ENCODE peak calls at places on chromosomes 16 and 17, in seven cellular contexts. U, H, G, L, Q, V and O are unnamed samples.

GRCh38 chr16:1102921-1103648 is 7.0 kb upstream of the C1QTNF8 start:
- DNase-seq in L (no peak), H (no peak), U (peak), V (no peak), Q (peak), G (no peak), O (no peak)

GRCh38 chr16:83354015-83354414 is 453.8 kb upstream of the HSBP1 start:
- DNase-seq in H (no peak), L (no peak), G (no peak), U (no peak), V (no peak), Q (no peak), O (no peak)

GRCh38 chr17:45230787-45231480 is 9.2 kb downstream of the FMNL1 start:
- DNase-seq in L (no peak), G (no peak), U (no peak), V (no peak), H (peak), Q (no peak), O (no peak)

GRCh38 chr17:62140836-62141235 is 75.8 kb upstream of the MED13 start:
- DNase-seq in U (no peak), V (no peak), H (peak), L (no peak), G (no peak), Q (no peak), O (no peak)

GRCh38 chr17:55420776-55421178 is 858 bp downstream of the MMD start:
- DNase-seq in U (peak), H (no peak), G (no peak), Q (peak), L (no peak), V (no peak), O (no peak)

GRCh38 chr16:55435387-55435786 is 43.6 kb upstream of the MMP2 start:
- DNase-seq in V (no peak), Q (peak), G (no peak), H (no peak), U (no peak), L (no peak), O (no peak)

GRCh38 chr17:32355649-32356377 is 5.9 kb downstream of the ZNF207 start:
- DNase-seq in H (no peak), U (no peak), V (no peak), Q (no peak), L (no peak), G (no peak), O (no peak)

GRCh38 chr16:1416521-1416941 is 2.0 kb upstream of the UNKL start:
- DNase-seq in L (no peak), V (no peak), G (no peak), U (no peak), H (no peak), Q (no peak), O (no peak)

GRCh38 chr17:39699818-39700147 is at the start of gene ERBB2:
- DNase-seq in U (peak), G (peak), H (peak), Q (no peak), V (no peak), L (no peak), O (peak)

GRCh38 chr17:57396515-57396921 is 140.2 kb downstream of the MSI2 start:
- DNase-seq in H (no peak), L (no peak), G (no peak), V (no peak), Q (no peak), U (no peak), O (no peak)

GRCh38 chr17:38922538-38923291 is 2.7 kb upstream of the LASP1NB start:
- DNase-seq in G (no peak), V (no peak), U (no peak), L (no peak), H (peak), Q (peak), O (no peak)

GRCh38 chr16:66578596-66579531 is at the start of gene CMTM2:
- DNase-seq in V (no peak), Q (no peak), H (no peak), L (no peak), G (no peak), U (no peak), O (no peak)

GRCh38 chr16:27982184-27982583 is 81.3 kb downstream of the GSG1L start:
- DNase-seq in L (no peak), V (no peak), Q (peak), G (no peak), H (no peak), U (no peak), O (peak)

GRCh38 chr17:49035470-49036269 is 38.5 kb downstream of the IGF2BP1 start:
- DNase-seq in U (peak), V (no peak), H (peak), G (no peak), Q (peak), L (no peak), O (peak)

GRCh38 chr16:90072442-90073105 is 4.6 kb downstream of the PRDM7 start:
- DNase-seq in U (no peak), Q (no peak), G (no peak), H (peak), V (no peak), L (no peak), O (no peak)

GRCh38 chr16:3755249-3755648 is 37.9 kb upstream of the TRAP1 start:
- DNase-seq in H (no peak), U (no peak), V (no peak), Q (no peak), G (no peak), L (no peak), O (no peak)

GRCh38 chr17:66383353-66383752 is 80.9 kb downstream of the PRKCA start:
- DNase-seq in Q (no peak), V (no peak), H (peak), G (no peak), U (no peak), L (no peak), O (no peak)

GRCh38 chr16:45454-45853 is 8.0 kb downstream of the POLR3K start:
- DNase-seq in G (peak), V (no peak), H (no peak), U (no peak), L (no peak), Q (no peak), O (no peak)

GRCh38 chr17:42347606-42348005 is 40.6 kb downstream of the STAT3 start:
- DNase-seq in U (no peak), G (no peak), V (no peak), H (no peak), Q (no peak), L (no peak), O (no peak)

GRCh38 chr16:73067671-73068545 is 20.0 kb upstream of the ZFHX3 start:
- DNase-seq in L (no peak), V (no peak), Q (no peak), G (no peak), H (no peak), U (no peak), O (no peak)

GRCh38 chr17:78783711-78784396 is 1.8 kb upstream of the CYTH1 start:
- DNase-seq in V (no peak), H (no peak), U (no peak), G (no peak), L (no peak), Q (peak), O (no peak)

GRCh38 chr17:62760059-62760887 is 47.8 kb downstream of the MARCHF10 start:
- DNase-seq in Q (no peak), L (no peak), G (no peak), V (no peak), U (no peak), H (peak), O (no peak)

GRCh38 chr17:46264456-46265198 is 30.3 kb upstream of the LRRC37A start:
- DNase-seq in L (no peak), Q (peak), G (peak), U (peak), H (peak), V (no peak), O (no peak)

GRCh38 chr16:66902648-66903543 is 15.8 kb downstream of the CDH16 start:
- DNase-seq in U (no peak), Q (no peak), V (no peak), L (no peak), G (no peak), H (no peak), O (no peak)

GRCh38 chr17:75631353-75631752 is 1.9 kb upstream of the SMIM5 start:
- DNase-seq in V (no peak), G (no peak), Q (no peak), U (no peak), H (no peak), L (no peak), O (no peak)

GRCh38 chr16:84184775-84185174 is 2.1 kb downstream of the TAF1C start:
- DNase-seq in Q (no peak), L (no peak), V (no peak), G (no peak), U (no peak), H (no peak), O (no peak)

GRCh38 chr17:21358682-21359482 is 17.3 kb upstream of the KCNJ12 start:
- DNase-seq in H (no peak), L (no peak), G (no peak), Q (no peak), V (no peak), U (no peak), O (no peak)

GRCh38 chr17:62627219-62627903 is at the start of gene MRC2:
- DNase-seq in Q (peak), G (no peak), U (peak), L (no peak), V (no peak), H (peak), O (peak)

GRCh38 chr16:10741844-10742243 is 1.8 kb upstream of the NUBP1 start:
- DNase-seq in V (no peak), Q (no peak), U (no peak), H (peak), L (no peak), G (no peak), O (no peak)

GRCh38 chr16:30028438-30029093 is 2.5 kb downstream of the TLCD3B start:
- DNase-seq in H (no peak), U (no peak), V (no peak), L (no peak), G (no peak), Q (peak), O (no peak)

GRCh38 chr17:42317256-42317966 is 29.1 kb downstream of the STAT5A start:
- DNase-seq in L (no peak), H (no peak), V (no peak), Q (no peak), U (no peak), G (no peak), O (no peak)

GRCh38 chr17:17713839-17714238 is 32.6 kb downstream of the RAI1 start:
- DNase-seq in G (peak), Q (no peak), H (peak), U (no peak), V (no peak), L (no peak), O (no peak)

GRCh38 chr17:82830249-82830661 is 9.6 kb downstream of the ZNF750 start:
- DNase-seq in H (peak), U (no peak), V (no peak), G (no peak), Q (no peak), L (no peak), O (no peak)

GRCh38 chr16:52090080-52090479 is 456.9 kb downstream of the TOX3 start:
- DNase-seq in Q (no peak), L (no peak), U (no peak), V (no peak), G (no peak), H (peak), O (no peak)

GRCh38 chr16:20901441-20902112 is 1.0 kb downstream of the LYRM1 start:
- DNase-seq in H (peak), V (no peak), Q (no peak), L (no peak), G (peak), U (peak), O (no peak)

GRCh38 chr16:22955461-22956145 is 141.6 kb downstream of the HS3ST2 start:
- DNase-seq in G (no peak), U (no peak), V (no peak), H (no peak), L (no peak), Q (no peak), O (no peak)

GRCh38 chr16:88536971-88537751 is 33.0 kb upstream of the ZC3H18 start:
- DNase-seq in V (no peak), G (no peak), Q (no peak), U (peak), L (no peak), H (no peak), O (no peak)

GRCh38 chr17:29891131-29891530 is 38.9 kb downstream of the SSH2 start:
- DNase-seq in V (no peak), H (no peak), G (no peak), Q (no peak), U (no peak), L (peak), O (no peak)
- TF ChIP-seq CEBPB in V (no peak), H (no peak), G (no peak), Q (no peak), U (no peak), L (no peak), O (no peak)

GRCh38 chr17:63843387-63844292 is 1.2 kb upstream of the SMARCD2 start:
- DNase-seq in L (peak), G (no peak), Q (no peak), V (no peak), H (peak), U (no peak), O (peak)

GRCh38 chr17:63840591-63841349 is 1.7 kb downstream of the SMARCD2 start:
- DNase-seq in G (no peak), V (no peak), U (no peak), Q (no peak), H (peak), L (no peak), O (no peak)

GRCh38 chr17:63842540-63843386 is at the start of gene SMARCD2:
- DNase-seq in V (peak), L (peak), Q (peak), H (peak), G (peak), U (peak), O (peak)

GRCh38 chr17:63842173-63842539 is 329 bp downstream of the SMARCD2 start:
- DNase-seq in G (no peak), V (no peak), U (no peak), Q (no peak), H (no peak), L (no peak), O (no peak)

DNA sequence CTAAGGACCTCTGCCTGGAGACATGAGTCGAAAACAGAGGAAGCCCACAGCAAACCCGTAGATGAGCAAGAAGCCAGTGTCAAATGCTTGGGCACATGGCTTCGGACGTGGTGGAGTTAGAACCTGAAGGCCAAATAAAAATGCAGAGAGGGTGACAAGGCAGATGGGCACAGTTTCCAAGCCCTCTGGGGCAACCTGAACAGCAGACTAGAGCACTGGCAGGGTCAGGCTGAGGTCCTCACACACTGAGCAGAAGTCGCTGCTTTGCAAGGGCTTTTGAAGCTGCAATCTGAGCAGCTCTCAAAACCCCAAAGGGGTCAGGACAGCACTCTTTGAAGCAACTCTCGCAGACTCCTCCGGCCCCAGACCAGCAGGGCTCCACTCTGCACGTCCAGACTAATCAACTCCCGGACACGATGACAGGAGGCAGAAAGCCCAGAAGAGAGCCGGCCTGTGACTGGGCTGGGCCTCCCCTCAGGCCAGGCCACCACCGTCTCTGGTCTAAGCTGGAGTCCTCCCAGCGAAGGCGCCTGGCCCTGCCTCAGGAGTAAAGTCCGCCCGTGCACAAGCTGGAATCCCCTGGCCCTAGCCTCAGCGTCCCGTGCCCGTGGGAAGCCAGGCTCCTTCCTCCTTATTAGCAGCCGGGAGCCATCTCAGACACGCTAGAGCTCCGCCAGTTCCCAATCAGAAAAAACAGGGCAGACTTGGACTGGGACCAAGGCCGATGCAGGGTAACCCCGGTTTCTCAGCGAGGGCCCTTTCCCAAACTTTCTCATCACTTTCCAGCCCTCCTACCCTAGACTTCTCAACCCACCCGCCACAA is 924 bp downstream of the SMARCD2 start:
- DNase-seq in H (peak), G (peak), V (no peak), L (no peak), Q (no peak), U (no peak), O (no peak)
- TF ChIP-seq CEBPB in H (no peak), G (no peak), V (no peak), L (no peak), Q (no peak), U (no peak), O (no peak)

GRCh38 chr16:5557448-5557847 is 459.9 kb upstream of the EEF2KMT start:
- DNase-seq in V (no peak), Q (no peak), G (no peak), U (no peak), H (no peak), L (no peak), O (no peak)

GRCh38 chr16:5557966-5558365 is 460.4 kb upstream of the EEF2KMT start:
- DNase-seq in L (no peak), Q (no peak), V (no peak), U (no peak), H (no peak), G (no peak), O (no peak)

GRCh38 chr16:5560084-5560483 is 462.5 kb upstream of the EEF2KMT start:
- DNase-seq in Q (no peak), U (no peak), G (no peak), H (no peak), V (no peak), L (no peak), O (peak)
- TF ChIP-seq CEBPB in Q (no peak), U (no peak), G (no peak), H (no peak), V (no peak), L (no peak), O (no peak)

GRCh38 chr17:27414271-27414670 is 42.0 kb upstream of the KSR1 start:
- DNase-seq in U (no peak), H (peak), G (no peak), V (no peak), L (no peak), Q (no peak), O (no peak)
- TF ChIP-seq CEBPB in U (no peak), H (no peak), G (no peak), V (no peak), L (no peak), Q (no peak), O (no peak)